ENCODE peak calls at places on chromosomes 2 and 18, in six cellular contexts. A is A172, L is heart right ventricle, D is AG04450, X is endothelial cell, S is cardiac fibroblast. J is an unnamed sample.

GRCh38 chr2:150674283-150674682 is 186.8 kb upstream of the RND3 start:
- DNase-seq in D (no peak), S (no peak), A (no peak), L (no peak), X (no peak), J (no peak)

GRCh38 chr2:180572346-180572745 is 408.1 kb upstream of the UBE2E3 start:
- DNase-seq in X (no peak), S (peak), D (no peak), A (no peak), L (no peak), J (no peak)

GRCh38 chr2:25151718-25152117 is 16.7 kb downstream of the POMC start:
- DNase-seq in D (no peak), L (no peak), X (no peak), S (no peak), A (no peak), J (no peak)

GRCh38 chr2:18980778-18981104 is 377.7 kb downstream of the OSR1 start:
- DNase-seq in A (no peak), X (no peak), L (no peak), D (no peak), S (no peak), J (no peak)

GRCh38 chr2:158113896-158114295 is 12.2 kb downstream of the UPP2 start:
- DNase-seq in X (no peak), L (no peak), D (no peak), A (no peak), S (no peak), J (no peak)

GRCh38 chr2:46241344-46241743 is 55.9 kb upstream of the EPAS1 start:
- DNase-seq in D (no peak), A (peak), S (peak), X (no peak), L (no peak), J (no peak)

GRCh38 chr2:205680067-205680466 is 2.2 kb upstream of the NRP2 start:
- DNase-seq in A (peak), X (peak), D (peak), L (no peak), S (peak), J (peak)

GRCh38 chr18:42053188-42053781 is 98.3 kb downstream of the PIK3C3 start:
- DNase-seq in A (peak), X (peak), D (no peak), S (peak), L (peak), J (peak)

GRCh38 chr2:112881217-112882000 is 29.6 kb upstream of the IL37 start:
- DNase-seq in S (peak), A (peak), L (no peak), X (no peak), D (peak), J (no peak)

GRCh38 chr2:157759855-157760254 is 116.3 kb downstream of the ACVR1 start:
- DNase-seq in X (no peak), L (no peak), A (no peak), D (no peak), S (no peak), J (no peak)

GRCh38 chr2:128765822-128766221 is 447.2 kb upstream of the HS6ST1 start:
- DNase-seq in A (no peak), D (no peak), L (no peak), S (no peak), X (no peak), J (no peak)

GRCh38 chr2:40700211-40700954 is 248.5 kb upstream of the SLC8A1 start:
- DNase-seq in A (no peak), S (no peak), D (no peak), X (no peak), L (no peak), J (no peak)

GRCh38 chr2:29589440-29590103 is 331.8 kb downstream of the ALK start:
- DNase-seq in X (no peak), S (no peak), A (no peak), D (no peak), L (no peak), J (no peak)

GRCh38 chr2:53087282-53087882 is 680.2 kb upstream of the CHAC2 start:
- DNase-seq in D (no peak), A (peak), X (no peak), S (peak), L (no peak), J (no peak)

GRCh38 chr18:46271488-46271887 is 167.3 kb downstream of the HAUS1 start:
- DNase-seq in X (no peak), S (no peak), D (no peak), A (no peak), L (no peak), J (no peak)

GRCh38 chr2:240955306-240956101 is 42.9 kb upstream of the SNED1 start:
- DNase-seq in D (no peak), L (no peak), A (no peak), S (no peak), X (no peak), J (no peak)

GRCh38 chr2:201600906-201601305 is 42.4 kb downstream of the TMEM237 start:
- DNase-seq in D (no peak), L (no peak), S (no peak), A (no peak), X (no peak), J (no peak)

GRCh38 chr18:9434240-9434701 is 41.0 kb upstream of the RALBP1 start:
- DNase-seq in X (no peak), L (no peak), A (no peak), S (no peak), D (no peak), J (no peak)

GRCh38 chr18:33201509-33201926 is 239.0 kb downstream of the CCDC178 start:
- DNase-seq in D (no peak), A (peak), X (peak), S (peak), L (no peak), J (peak)

GRCh38 chr2:239441261-239441701 is 40.5 kb upstream of the HDAC4 start:
- DNase-seq in S (no peak), A (no peak), X (no peak), D (no peak), L (no peak), J (no peak)

GRCh38 chr2:96112501-96113366 is 3.6 kb downstream of the ADRA2B start:
- DNase-seq in S (no peak), L (no peak), A (no peak), X (no peak), D (no peak), J (no peak)

GRCh38 chr2:146986161-146986560 is 858.7 kb upstream of the ACVR2A start:
- DNase-seq in A (no peak), D (no peak), L (no peak), X (no peak), S (peak), J (no peak)

GRCh38 chr2:118221952-118222594 is 133.8 kb downstream of the INSIG2 start:
- DNase-seq in X (peak), S (peak), D (peak), L (no peak), A (peak), J (no peak)

GRCh38 chr2:26764906-26765305 is 822 bp downstream of the SLC35F6 start:
- DNase-seq in S (no peak), A (no peak), D (no peak), L (no peak), X (no peak), J (no peak)

GRCh38 chr2:41061371-41061770 is 609.5 kb upstream of the SLC8A1 start:
- DNase-seq in X (no peak), L (no peak), D (no peak), S (peak), A (peak), J (no peak)

GRCh38 chr2:240250985-240251847 is 110.8 kb upstream of the OTOS start:
- DNase-seq in L (peak), A (peak), S (peak), D (peak), X (no peak), J (peak)

GRCh38 chr18:53610957-53611356 is 613.5 kb downstream of the MBD2 start:
- DNase-seq in S (no peak), A (no peak), D (no peak), X (no peak), L (no peak), J (no peak)

GRCh38 chr2:216006164-216006663 is 7.1 kb downstream of the MREG start:
- DNase-seq in A (peak), X (peak), S (peak), L (no peak), D (no peak), J (peak)

GRCh38 chr2:205803507-205803906 is 121.2 kb downstream of the NRP2 start:
- DNase-seq in D (no peak), S (no peak), A (no peak), L (no peak), X (no peak), J (no peak)